ENCODE peak calls at places on chromosomes 12 and 14, in four cellular contexts. H, R, P and D are unnamed samples. For H3K9me1, the result is how much of the 10 kb centered on the place peaks cover.

GRCh38 chr14:90883782-90884181 is 67.6 kb upstream of the TTC7B start:
- DNase-seq in H (peak), R (no peak), P (no peak), D (peak)

GRCh38 chr12:5510251-5510805 is 78.4 kb downstream of the NTF3 start:
- DNase-seq in H (no peak), R (no peak), P (no peak), D (no peak)

GRCh38 chr12:130335517-130336392 is 1.9 kb upstream of the PIWIL1 start:
- DNase-seq in H (peak), R (peak), P (peak), D (peak)

GRCh38 chr12:52217223-52217622 is 15.8 kb upstream of the KRT7 start:
- DNase-seq in H (no peak), R (no peak), P (peak), D (no peak)

GRCh38 chr12:22986997-22987396 is 362.0 kb downstream of the ETNK1 start:
- DNase-seq in H (peak), R (no peak), P (no peak), D (no peak)

GRCh38 chr12:51449569-51450246 is 25.1 kb downstream of the SLC4A8 start:
- DNase-seq in H (no peak), R (no peak), P (no peak), D (peak)

GRCh38 chr12:34219046-34219770 is 196.9 kb downstream of the ALG10 start:
- DNase-seq in H (no peak), R (no peak), P (no peak), D (peak)

GRCh38 chr12:49094104-49094948 is at the start of gene DHH:
- DNase-seq in H (no peak), R (peak), P (peak), D (no peak)

GRCh38 chr12:83313322-83313721 is 626.6 kb downstream of the TMTC2 start:
- DNase-seq in H (no peak), R (no peak), P (no peak), D (no peak)

GRCh38 chr12:95942532-95943230 is at the start of gene CCDC38:
- DNase-seq in H (no peak), R (no peak), P (no peak), D (peak)

GRCh38 chr12:41777064-41777790 is 367.4 kb downstream of the GXYLT1 start:
- DNase-seq in H (no peak), R (no peak), P (peak), D (no peak)

GRCh38 chr14:31934767-31935266 is 142.3 kb upstream of the ARHGAP5 start:
- DNase-seq in H (no peak), R (peak), P (peak), D (peak)

GRCh38 chr14:34113051-34113511 is 162.2 kb upstream of the EGLN3 start:
- DNase-seq in H (peak), R (no peak), P (no peak), D (peak)

GRCh38 chr12:105948331-105948730 is 190.4 kb downstream of the NUAK1 start:
- DNase-seq in H (no peak), R (no peak), P (no peak), D (peak)

GRCh38 chr12:69649529-69649928 is 38.8 kb upstream of the LRRC10 start:
- DNase-seq in H (no peak), R (no peak), P (no peak), D (no peak)

GRCh38 chr12:128578045-128578444 is 245.7 kb downstream of the SLC15A4 start:
- DNase-seq in H (no peak), R (no peak), P (no peak), D (no peak)

GRCh38 chr12:125549836-125550235 is 484.6 kb downstream of the AACS start:
- DNase-seq in H (no peak), R (peak), P (no peak), D (no peak)

DNA sequence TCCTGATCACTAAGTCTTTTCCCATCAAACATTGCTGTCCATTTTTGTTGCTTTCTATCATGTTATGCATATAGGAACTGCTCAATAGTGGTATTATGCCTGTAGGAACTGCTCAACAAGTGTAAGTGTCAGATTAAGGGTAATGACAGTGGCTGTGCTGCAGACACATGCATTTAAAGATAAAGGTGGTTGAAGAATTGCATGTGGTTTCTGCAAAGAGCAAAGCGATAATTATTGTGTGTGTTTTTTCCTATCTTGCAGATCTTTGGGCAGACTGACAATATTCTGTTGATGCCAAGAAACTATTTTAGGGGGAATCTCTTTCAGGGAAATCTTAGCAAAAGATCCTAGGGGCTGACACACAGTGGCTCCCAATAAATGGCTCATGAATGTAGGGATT is 11.8 kb downstream of the ANO6 start:
- DNase-seq in H (no peak), R (peak), P (no peak), D (no peak)
- H3K9me1 ChIP-seq in H (under half), R (under half), P (under half), D (under half)

DNA sequence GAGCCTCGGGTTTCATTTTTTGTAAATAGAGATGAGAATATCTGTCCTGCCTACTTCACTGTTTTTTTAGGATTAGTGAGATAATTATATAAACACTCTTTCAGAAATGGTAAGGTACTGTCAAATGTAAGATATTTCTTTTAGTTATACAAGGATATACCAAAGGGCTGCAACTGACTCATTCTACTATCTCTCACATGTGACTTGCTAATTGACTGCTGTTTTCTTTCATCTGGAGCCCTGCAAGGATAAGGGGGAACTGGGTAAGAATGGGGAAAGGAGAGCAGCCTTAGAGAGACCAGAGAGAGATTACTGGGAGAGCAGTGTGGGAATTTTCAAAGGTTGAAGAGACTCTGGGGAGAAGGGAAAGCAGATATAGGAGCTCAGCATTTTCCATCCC is 15.5 kb downstream of the WDR20 start:
- DNase-seq in H (no peak), R (no peak), P (no peak), D (peak)
- H3K27ac ChIP-seq in H (no peak), R (peak), P (no peak), D (no peak)

GRCh38 chr14:72745546-72745945 is 148.4 kb downstream of the DPF3 start:
- DNase-seq in H (no peak), R (no peak), P (peak), D (peak)
- H3K9me1 ChIP-seq in H (under half), R (under half), P (under half), D (under half)

DNA sequence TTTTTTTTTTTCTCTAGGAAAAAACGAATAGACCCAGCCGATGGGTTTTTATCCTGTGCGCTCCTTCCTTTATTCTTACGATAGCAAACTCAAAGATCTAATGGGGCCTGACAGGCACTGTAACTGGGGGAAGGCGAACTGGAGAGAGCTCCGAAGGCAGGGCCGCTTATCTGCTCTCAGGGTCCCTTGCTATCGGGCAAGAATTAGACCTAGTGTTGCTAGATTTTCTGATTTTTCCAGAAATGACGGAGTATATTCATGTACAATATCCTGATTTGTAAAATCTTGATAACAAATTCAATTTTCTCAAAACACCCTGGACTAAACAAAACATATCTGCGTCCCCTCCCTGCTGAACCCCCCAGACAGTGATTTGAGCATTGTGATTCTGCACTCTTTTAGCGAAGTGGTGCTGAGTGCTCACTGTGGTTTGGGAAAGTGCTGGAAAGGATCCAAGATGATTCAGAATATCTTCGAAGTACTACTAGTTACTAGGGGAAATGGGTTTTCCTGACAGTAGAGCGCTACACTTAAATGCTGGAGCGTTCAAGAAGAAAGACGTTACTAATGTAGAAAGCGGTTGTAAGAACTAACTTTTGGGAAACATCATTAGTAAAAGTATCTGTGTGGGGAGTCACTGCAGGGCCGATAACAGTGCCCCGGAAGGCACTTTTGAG is 685 bp upstream of the STXBP6 start:
- DNase-seq in H (no peak), R (no peak), P (peak), D (peak)
- H3K27ac ChIP-seq in H (no peak), R (no peak), P (no peak), D (no peak)

GRCh38 chr14:20591235-20591634 is at the start of gene RNASE12:
- DNase-seq in H (no peak), R (no peak), P (no peak), D (no peak)
- H3K9me1 ChIP-seq in H (under half), R (under half), P (under half), D (under half)